ENCODE peak calls at places on chromosomes 4 and X, in nine cellular contexts. S is T-helper 2 cell; A is chondrocyte; J is germinal center; U is activated T-helper 9 cell treated with anti-CD3 and anti-CD28 coated beads, Interleukin-2, amount 50 U/mL, for 16 hours; W is ovary; T is PC-9; R is neural progenitor cell; G is COR-L47. X is an unnamed sample.

GRCh38 chr4:87838207-87838606 is 5.4 kb downstream of the MEPE start:
- DNase-seq in T (no peak), G (no peak), J (no peak), R (peak; percentile 15), A (no peak), W (no peak), S (no peak), U (no peak), X (no peak)

GRCh38 chr4:153684182-153685073 is at the start of gene TLR2:
- DNase-seq in T (peak; percentile 50), A (peak; percentile 90), R (peak; percentile 78), U (peak; percentile 56), G (no peak), S (peak; percentile 44), W (peak; percentile 51), J (peak; percentile 81), X (peak; percentile 57)

GRCh38 chr4:45578874-45579273 is 545.0 kb downstream of the GABRG1 start:
- DNase-seq in T (no peak), R (no peak), G (no peak), A (no peak), W (no peak), S (no peak), J (no peak), U (no peak), X (no peak)

GRCh38 chrX:126064901-126065541 is 101.1 kb downstream of the DCAF12L2 start:
- DNase-seq in U (no peak), W (no peak), R (no peak), T (no peak), A (peak; percentile 65), G (no peak), J (no peak), S (no peak), X (no peak)

GRCh38 chrX:150366951-150367545 is 3.9 kb downstream of the MAMLD1 start:
- DNase-seq in U (no peak), J (no peak), A (no peak), S (no peak), G (no peak), T (no peak), R (no peak), W (no peak), X (no peak)

GRCh38 chr4:186760576-186760975 is 36.9 kb upstream of the FAT1 start:
- DNase-seq in R (no peak), U (no peak), A (no peak), J (no peak), T (no peak), G (no peak), W (no peak), S (no peak), X (no peak)

GRCh38 chr4:173211838-173212237 is 43.2 kb downstream of the GALNT7 start:
- DNase-seq in S (no peak), U (no peak), A (no peak), G (no peak), T (no peak), R (no peak), J (no peak), W (no peak), X (no peak)

GRCh38 chrX:94400488-94400887 is 726.5 kb downstream of the FAM133A start:
- DNase-seq in U (no peak), W (no peak), T (peak; percentile 34), G (no peak), R (no peak), S (no peak), A (no peak), J (no peak), X (no peak)

GRCh38 chr4:7388627-7389026 is 46.1 kb downstream of the PSAPL1 start:
- DNase-seq in R (no peak), W (no peak), S (no peak), U (no peak), J (no peak), G (no peak), T (no peak), A (peak; percentile 43), X (no peak)

GRCh38 chr4:7322166-7322991 is 112.4 kb downstream of the PSAPL1 start:
- DNase-seq in T (no peak), A (peak; percentile 78), G (no peak), J (no peak), S (no peak), W (peak; percentile 72), R (peak; percentile 69), U (no peak), X (no peak)